ENCODE peak calls at places on chromosomes 16 and 17, in nine cellular contexts. C is H7; K is NT2/D1; G is AG08395; Q is islet precursor cell; O is left ventricle myocardium inferior; P is stimulated activated CD4-positive, alpha-beta T cell treated with anti-CD3 and anti-CD28 coated beads, Interleukin-15, amount 100 ng/mL, for 1 hour; N is esophagus squamous epithelium; B is osteocyte. D is an unnamed sample.

GRCh38 chr16:74936902-74937560 is 47.9 kb downstream of the WDR59 start:
- DNase-seq in O (no peak), C (no peak), P (no peak), G (peak; percentile 75), N (no peak), K (no peak), Q (no peak), B (no peak), D (no peak)

GRCh38 chr17:76410328-76410965 is 26.0 kb downstream of the SPHK1 start:
- DNase-seq in P (no peak), O (no peak), K (no peak), G (no peak), Q (peak; percentile 45), N (no peak), B (no peak), C (no peak), D (no peak)

GRCh38 chr16:9557266-9557665 is 465.8 kb downstream of the HAPSTR1 start:
- DNase-seq in N (no peak), P (no peak), G (no peak), O (no peak), K (no peak), Q (no peak), C (no peak), B (no peak), D (no peak)

GRCh38 chr17:49779730-49780220 is 8.7 kb upstream of the KAT7 start:
- DNase-seq in N (no peak), O (no peak), C (no peak), Q (no peak), B (no peak), K (no peak), P (no peak), G (peak; percentile 87), D (peak; percentile 6)

GRCh38 chr16:69531988-69532387 is 33.8 kb upstream of the NFAT5 start:
- DNase-seq in G (no peak), C (no peak), N (no peak), B (no peak), P (no peak), K (no peak), Q (peak; percentile 2), O (no peak), D (no peak)

GRCh38 chr16:22890976-22891375 is 77.0 kb downstream of the HS3ST2 start:
- DNase-seq in B (no peak), O (no peak), Q (no peak), K (no peak), C (no peak), P (no peak), N (no peak), G (no peak), D (no peak)

GRCh38 chr17:28898261-28898955 is 875 bp upstream of the FLOT2 start:
- DNase-seq in B (no peak), C (peak; percentile 39), G (no peak), O (no peak), Q (no peak), K (no peak), N (no peak), P (no peak), D (no peak)

GRCh38 chr16:52456368-52456767 is 90.6 kb downstream of the TOX3 start:
- DNase-seq in O (no peak), K (no peak), B (no peak), P (no peak), G (no peak), N (no peak), C (peak; percentile 9), Q (peak; percentile 92), D (no peak)

GRCh38 chr16:86925067-86925791 is 346.9 kb downstream of the FOXL1 start:
- DNase-seq in B (no peak), O (no peak), K (no peak), G (no peak), C (no peak), N (no peak), P (no peak), Q (no peak), D (no peak)

GRCh38 chr17:80984749-80985148 is 6.9 kb upstream of the CHMP6 start:
- DNase-seq in G (peak; percentile 98), B (no peak), O (no peak), P (no peak), C (peak; percentile 90), K (peak; percentile 52), Q (peak; percentile 98), N (no peak), D (no peak)

D was measured in cerebellar nuclear complex.